ENCODE peak calls at places on chromosomes 1 and 21, in ten cellular contexts. S, A, E, D, Q, N, Z, F, H and R are unnamed samples.

GRCh38 chr1:2982615-2983318 is 38.5 kb upstream of the ACTRT2 start:
- DNase-seq in S (no peak), Q (no peak), E (no peak), N (no peak), Z (no peak), H (no peak), A (peak; percentile 3), D (peak; percentile 47), F (no peak), R (peak; percentile 59)

GRCh38 chr1:169309178-169310166 is 58.1 kb downstream of the NME7 start:
- DNase-seq in D (no peak), Z (no peak), Q (no peak), H (no peak), F (no peak), N (no peak), E (peak; percentile 89), S (no peak), A (no peak), R (no peak)

GRCh38 chr1:240803151-240803550 is 191.2 kb upstream of the GREM2 start:
- DNase-seq in F (no peak), H (no peak), N (no peak), E (no peak), A (no peak), S (no peak), D (no peak), Z (peak; percentile 2), Q (no peak), R (no peak)

GRCh38 chr1:151584278-151584677 is 27.6 kb upstream of the SNX27 start:
- DNase-seq in N (peak; percentile 35), S (no peak), D (no peak), E (peak; percentile 56), Z (no peak), H (no peak), F (no peak), Q (no peak), A (no peak), R (no peak)

GRCh38 chr1:217402301-217402700 is 228.6 kb downstream of the GPATCH2 start:
- DNase-seq in F (no peak), Z (no peak), H (no peak), A (no peak), Q (no peak), E (no peak), S (no peak), D (no peak), N (no peak), R (no peak)

GRCh38 chr1:20698195-20698910 is 19.5 kb downstream of the KIF17 start:
- DNase-seq in N (no peak), Z (no peak), D (no peak), E (no peak), Q (peak; percentile 36), H (no peak), A (no peak), F (no peak), S (no peak), R (no peak)

GRCh38 chr1:6273380-6273891 is 12.5 kb upstream of the GPR153 start:
- DNase-seq in Q (no peak), N (no peak), D (no peak), A (peak; percentile 56), F (no peak), E (peak; percentile 44), H (no peak), Z (no peak), S (no peak), R (no peak)

GRCh38 chr1:222792744-222793143 is 22.1 kb upstream of the DISP1 start:
- DNase-seq in N (no peak), Z (peak; percentile 33), S (no peak), D (no peak), A (peak; percentile 17), E (peak; percentile 16), F (peak; percentile 18), H (no peak), Q (no peak), R (no peak)

GRCh38 chr1:101064697-101065096 is 39.1 kb upstream of the DPH5 start:
- DNase-seq in E (no peak), Z (no peak), A (no peak), H (no peak), Q (no peak), S (no peak), F (no peak), D (no peak), N (no peak), R (no peak)

GRCh38 chr21:41362605-41363369 is 960 bp downstream of the MX2 start:
- DNase-seq in F (no peak), S (no peak), D (peak; percentile 23), Q (no peak), Z (no peak), N (no peak), H (no peak), A (no peak), E (no peak), R (peak; percentile 47)

GRCh38 chr1:89686520-89686919 is 53.6 kb downstream of the LRRC8C start:
- DNase-seq in A (no peak), F (no peak), N (no peak), Q (no peak), E (no peak), D (no peak), H (no peak), S (no peak), Z (no peak), R (no peak)

GRCh38 chr1:157132602-157133167 is 5.5 kb downstream of the ETV3 start:
- DNase-seq in Z (no peak), F (no peak), E (no peak), Q (no peak), S (no peak), N (no peak), H (no peak), D (no peak), A (no peak), R (no peak)

GRCh38 chr1:28209700-28210099 is 23.1 kb downstream of the DNAJC8 start:
- DNase-seq in A (no peak), E (no peak), Q (no peak), H (no peak), F (no peak), S (no peak), Z (no peak), N (no peak), D (no peak), R (no peak)

GRCh38 chr1:223810586-223810985 is 35.2 kb downstream of the TP53BP2 start:
- DNase-seq in E (no peak), H (no peak), D (no peak), A (no peak), S (no peak), N (no peak), F (no peak), Q (no peak), Z (no peak), R (no peak)

GRCh38 chr1:89905391-89906058 is 84.7 kb downstream of the LRRC8D start:
- DNase-seq in S (no peak), Q (no peak), E (no peak), D (no peak), Z (no peak), H (no peak), N (no peak), F (no peak), A (no peak), R (no peak)

GRCh38 chr1:99648107-99648506 is 2.2 kb downstream of the PALMD start:
- DNase-seq in S (no peak), N (no peak), Z (peak; percentile 25), Q (no peak), A (peak; percentile 60), D (no peak), E (peak; percentile 77), F (no peak), H (no peak), R (no peak)

GRCh38 chr1:39701092-39701460 is 9.8 kb upstream of the HPCAL4 start:
- DNase-seq in F (no peak), Z (peak; percentile 83), Q (no peak), H (no peak), D (no peak), A (no peak), S (no peak), E (no peak), N (peak; percentile 75), R (no peak)

GRCh38 chr1:10692401-10693021 is 103.9 kb downstream of the CASZ1 start:
- DNase-seq in N (peak; percentile 77), S (peak; percentile 60), F (no peak), H (peak; percentile 84), D (peak; percentile 81), E (peak; percentile 53), Z (peak; percentile 66), A (peak; percentile 23), Q (no peak), R (peak; percentile 88)

GRCh38 chr1:247288341-247288740 is 32.5 kb downstream of the VN1R5 start:
- DNase-seq in Z (no peak), S (no peak), D (no peak), A (no peak), H (no peak), E (no peak), N (no peak), Q (no peak), F (no peak), R (no peak)

GRCh38 chr1:232553050-232553754 is 76.7 kb downstream of the SIPA1L2 start:
- DNase-seq in H (peak; percentile 43), D (peak; percentile 61), S (no peak), E (no peak), Z (no peak), N (peak; percentile 30), A (peak; percentile 22), Q (no peak), F (no peak), R (no peak)

GRCh38 chr21:38796426-38796825 is 9.3 kb upstream of the ETS2 start:
- DNase-seq in Q (no peak), N (no peak), D (no peak), S (no peak), F (no peak), H (no peak), Z (no peak), A (no peak), E (peak; percentile 62), R (no peak)

GRCh38 chr1:169509354-169509753 is 23.6 kb upstream of the SLC19A2 start:
- DNase-seq in S (no peak), A (peak; percentile 3), Q (no peak), N (no peak), F (no peak), Z (no peak), H (no peak), D (no peak), E (peak; percentile 34), R (no peak)

GRCh38 chr1:79375352-79375751 is 368.8 kb upstream of the ADGRL4 start:
- DNase-seq in Q (no peak), H (no peak), Z (no peak), F (no peak), N (no peak), A (no peak), D (no peak), S (no peak), E (no peak), R (no peak)

GRCh38 chr1:83626603-83627002 is 372.3 kb downstream of the TTLL7 start:
- DNase-seq in S (no peak), Q (no peak), N (no peak), H (no peak), F (peak; percentile 25), E (no peak), D (no peak), A (peak; percentile 80), Z (peak; percentile 55), R (no peak)

GRCh38 chr1:220151454-220151853 is 57.5 kb downstream of the IARS2 start:
- DNase-seq in Q (no peak), D (no peak), A (no peak), S (no peak), H (no peak), F (no peak), Z (no peak), N (peak; percentile 34), E (no peak), R (no peak)

GRCh38 chr1:161072751-161073449 is 3.2 kb upstream of the ARHGAP30 start:
- DNase-seq in Z (no peak), N (no peak), S (no peak), Q (no peak), D (no peak), E (no peak), H (no peak), A (no peak), F (no peak), R (no peak)

GRCh38 chr1:226643701-226644540 is 95.2 kb downstream of the ITPKB start:
- DNase-seq in Q (no peak), S (no peak), Z (no peak), A (no peak), H (no peak), N (no peak), E (no peak), D (peak; percentile 44), F (no peak), R (peak; percentile 91)

GRCh38 chr1:2080884-2081283 is 30.7 kb downstream of the PRKCZ start:
- DNase-seq in S (no peak), E (no peak), H (no peak), F (no peak), Q (no peak), A (no peak), D (no peak), Z (no peak), N (no peak), R (no peak)